ENCODE peak calls at places on chromosome 6, in nine cellular contexts. W, X, Q, G, F, T, V, Z and N are unnamed samples.

GRCh38 chr6:41966961-41967311 is 25.3 kb upstream of the CCND3 start:
- DNase-seq in W (no peak), F (peak; percentile 87), X (peak; percentile 62), T (peak; percentile 71), V (no peak), G (peak; percentile 58), Q (peak; percentile 9), Z (no peak), N (no peak)

GRCh38 chr6:80234411-80234810 is 127.9 kb downstream of the BCKDHB start:
- DNase-seq in T (no peak), V (no peak), Z (no peak), X (no peak), Q (no peak), W (no peak), F (no peak), G (no peak), N (no peak)

GRCh38 chr6:105259912-105260889 is 80.4 kb upstream of the POPDC3 start:
- DNase-seq in G (no peak), F (no peak), T (no peak), Z (no peak), X (no peak), W (no peak), V (peak; percentile 46), Q (no peak), N (no peak)

GRCh38 chr6:75751443-75751842 is 2.4 kb downstream of the MYO6 start:
- DNase-seq in X (peak; percentile 19), G (no peak), Q (no peak), F (no peak), Z (no peak), V (no peak), W (no peak), T (peak; percentile 28), N (no peak)

GRCh38 chr6:121506761-121507754 is 71.6 kb downstream of the GJA1 start:
- DNase-seq in W (no peak), F (no peak), X (peak; percentile 55), Z (no peak), G (no peak), Q (no peak), T (no peak), V (no peak), N (no peak)

GRCh38 chr6:30727920-30728605 is 7.9 kb downstream of the TUBB start:
- DNase-seq in V (no peak), X (peak; percentile 54), F (peak; percentile 54), T (peak; percentile 36), W (no peak), Z (no peak), G (no peak), Q (no peak), N (no peak)

GRCh38 chr6:15715060-15715459 is 52.2 kb upstream of the DTNBP1 start:
- DNase-seq in Z (no peak), X (peak; percentile 1), T (peak; percentile 80), G (no peak), Q (no peak), W (no peak), V (no peak), F (peak; percentile 26), N (no peak)

GRCh38 chr6:36757206-36757605 is 59.6 kb downstream of the RAB44 start:
- DNase-seq in W (no peak), G (no peak), V (no peak), F (no peak), X (no peak), Z (no peak), T (no peak), Q (no peak), N (no peak)

GRCh38 chr6:90870561-90870960 is 283.7 kb upstream of the MAP3K7 start:
- DNase-seq in G (no peak), X (peak; percentile 30), W (no peak), T (peak; percentile 45), F (peak; percentile 22), Z (no peak), Q (no peak), V (no peak), N (no peak)

GRCh38 chr6:157289764-157290163 is 33.6 kb downstream of the TMEM242 start:
- DNase-seq in V (no peak), Z (no peak), X (no peak), F (no peak), G (no peak), W (no peak), Q (no peak), T (no peak), N (no peak)

GRCh38 chr6:20997143-20997792 is 463.0 kb downstream of the CDKAL1 start:
- DNase-seq in Q (no peak), X (no peak), G (no peak), V (no peak), Z (no peak), T (no peak), F (no peak), W (no peak), N (no peak)

GRCh38 chr6:116465246-116465645 is 4.1 kb downstream of the CALHM6 start:
- DNase-seq in V (no peak), F (no peak), Q (no peak), Z (no peak), T (no peak), W (no peak), G (no peak), X (no peak), N (no peak)

GRCh38 chr6:51648236-51648635 is 439.2 kb downstream of the PKHD1 start:
- DNase-seq in G (no peak), V (no peak), F (no peak), W (no peak), X (no peak), Z (no peak), Q (no peak), T (peak; percentile 51), N (no peak)

GRCh38 chr6:3229566-3230274 is 2.3 kb upstream of the TUBB2B start:
- DNase-seq in W (peak; percentile 43), V (peak; percentile 17), X (no peak), Q (no peak), F (no peak), T (no peak), G (peak; percentile 80), Z (no peak), N (no peak)

GRCh38 chr6:7145269-7146078 is 37.7 kb downstream of the RREB1 start:
- DNase-seq in W (no peak), V (no peak), Q (no peak), T (peak; percentile 76), G (no peak), Z (no peak), X (no peak), F (no peak), N (no peak)

GRCh38 chr6:93784794-93785757 is 365.7 kb upstream of the EPHA7 start:
- DNase-seq in V (no peak), F (peak; percentile 80), T (peak; percentile 71), Q (no peak), X (no peak), W (no peak), G (no peak), Z (no peak), N (no peak)

GRCh38 chr6:30493643-30494250 is 4.4 kb downstream of the HLA-E start:
- DNase-seq in Q (no peak), F (no peak), W (no peak), V (no peak), X (no peak), G (peak; percentile 78), T (no peak), Z (no peak), N (peak; percentile 38)

GRCh38 chr6:49906511-49906910 is 40.2 kb upstream of the CRISP1 start:
- DNase-seq in V (no peak), Z (no peak), X (no peak), F (no peak), Q (no peak), T (no peak), G (no peak), W (no peak), N (no peak)

GRCh38 chr6:13573669-13574110 is 711 bp upstream of the SIRT5 start:
- DNase-seq in Q (no peak), F (peak; percentile 23), G (peak; percentile 46), V (no peak), Z (no peak), W (peak; percentile 40), T (peak; percentile 51), X (peak; percentile 20), N (peak; percentile 86)

GRCh38 chr6:50381106-50381415 is 331.3 kb upstream of the DEFB112 start:
- DNase-seq in Z (no peak), V (no peak), G (no peak), T (no peak), Q (no peak), F (peak; percentile 52), X (no peak), W (no peak), N (no peak)

GRCh38 chr6:15870354-15871043 is 207.7 kb upstream of the DTNBP1 start:
- DNase-seq in G (no peak), V (no peak), X (no peak), Z (no peak), W (no peak), Q (no peak), F (no peak), T (no peak), N (no peak)

GRCh38 chr6:73180718-73181619 is 44.3 kb downstream of the KHDC1L start:
- DNase-seq in F (peak; percentile 75), G (no peak), Q (no peak), X (peak; percentile 84), W (no peak), Z (no peak), V (peak; percentile 35), T (peak; percentile 76), N (no peak)

GRCh38 chr6:16683524-16684194 is 77.6 kb downstream of the ATXN1 start:
- DNase-seq in G (no peak), Z (no peak), T (peak; percentile 96), W (no peak), F (peak; percentile 69), Q (no peak), V (no peak), X (peak; percentile 70), N (peak; percentile 63)

GRCh38 chr6:73579851-73580246 is 59.0 kb upstream of the EEF1A1 start:
- DNase-seq in Z (no peak), W (no peak), X (peak; percentile 85), F (peak; percentile 71), T (peak; percentile 78), Q (no peak), V (no peak), G (peak; percentile 79), N (no peak)

GRCh38 chr6:161817881-161818280 is 544.0 kb upstream of the AGPAT4 start:
- DNase-seq in X (no peak), G (no peak), V (no peak), W (no peak), F (no peak), T (no peak), Q (no peak), Z (no peak), N (no peak)

GRCh38 chr6:44508646-44509045 is 121.1 kb downstream of the CDC5L start:
- DNase-seq in F (peak; percentile 16), X (peak; percentile 66), Q (no peak), Z (no peak), T (peak; percentile 73), W (no peak), G (no peak), V (no peak), N (no peak)

GRCh38 chr6:152301021-152301805 is 335.9 kb downstream of the SYNE1 start:
- DNase-seq in G (no peak), V (no peak), F (no peak), W (no peak), Z (no peak), T (no peak), X (peak; percentile 30), Q (no peak), N (no peak)